ENCODE peak calls at places on chromosome 22, in nine cellular contexts. Q is prostate gland, L is fibroblast of the aortic adventitia, J is adrenal gland, X is pancreas, D is ovary, A is fibroblast of pulmonary artery, C is left ventricle myocardium inferior, R is RWPE2. V is an unnamed sample.

GRCh38 chr22:33221566-33221965 is 163.4 kb upstream of the SYN3 start:
- DNase-seq in Q (no peak), L (peak; percentile 15), J (no peak), X (no peak), D (no peak), A (no peak), C (no peak), R (no peak), V (no peak)

GRCh38 chr22:17891427-17892167 is 117.3 kb upstream of the BID start:
- DNase-seq in Q (peak; percentile 70), L (no peak), J (no peak), X (no peak), D (peak; percentile 37), A (no peak), C (peak; percentile 71), R (no peak), V (peak; percentile 65)

GRCh38 chr22:35538801-35539321 is 1.8 kb upstream of the RASD2 start:
- DNase-seq in Q (no peak), L (no peak), J (peak; percentile 57), X (peak; percentile 40), D (no peak), A (no peak), C (no peak), R (no peak), V (no peak)

GRCh38 chr22:26286091-26286780 is 117.0 kb downstream of the SEZ6L start:
- DNase-seq in Q (no peak), L (no peak), J (no peak), X (no peak), D (no peak), A (no peak), C (no peak), R (no peak), V (no peak)

GRCh38 chr22:27043246-27043645 is 385.9 kb downstream of the MIAT start:
- DNase-seq in Q (no peak), L (no peak), J (no peak), X (no peak), D (no peak), A (no peak), C (no peak), R (no peak), V (no peak)

GRCh38 chr22:35549338-35549737 is 8.7 kb downstream of the RASD2 start:
- DNase-seq in Q (no peak), L (no peak), J (peak; percentile 87), X (no peak), D (peak; percentile 85), A (no peak), C (peak; percentile 68), R (no peak), V (peak; percentile 63)

GRCh38 chr22:32005453-32005852 is 37.6 kb upstream of the SLC5A1 start:
- DNase-seq in Q (no peak), L (peak; percentile 78), J (no peak), X (no peak), D (no peak), A (peak; percentile 31), C (no peak), R (no peak), V (no peak)

GRCh38 chr22:36279219-36279666 is 26.3 kb downstream of the APOL1 start:
- DNase-seq in Q (no peak), L (no peak), J (no peak), X (no peak), D (no peak), A (no peak), C (no peak), R (no peak), V (no peak)

GRCh38 chr22:25488244-25489020 is 76.0 kb upstream of the GRK3 start:
- DNase-seq in Q (peak; percentile 27), L (peak; percentile 80), J (peak; percentile 79), X (peak; percentile 84), D (peak; percentile 79), A (peak; percentile 78), C (peak; percentile 65), R (no peak), V (no peak)

GRCh38 chr22:28903080-28903479 is 19.7 kb downstream of the ZNRF3 start:
- DNase-seq in Q (no peak), L (peak; percentile 35), J (peak; percentile 17), X (no peak), D (peak; percentile 58), A (no peak), C (peak; percentile 29), R (no peak), V (no peak)

GRCh38 chr22:29628982-29629381 is 25.5 kb downstream of the NF2 start:
- DNase-seq in Q (no peak), L (no peak), J (no peak), X (no peak), D (no peak), A (no peak), C (no peak), R (no peak), V (no peak)

GRCh38 chr22:49515486-49515885 is 312.2 kb downstream of the BRD1 start:
- DNase-seq in Q (no peak), L (no peak), J (no peak), X (no peak), D (no peak), A (no peak), C (no peak), R (no peak), V (no peak)
- TF ChIP-seq CTCF in Q (no peak), L (no peak), J (no peak), X (no peak), D (no peak), A (no peak), C (no peak), R (no peak), V (no peak)

GRCh38 chr22:49017769-49018330 is 809.8 kb downstream of the BRD1 start:
- DNase-seq in Q (no peak), L (no peak), J (no peak), X (no peak), D (peak; percentile 29), A (no peak), C (no peak), R (no peak), V (no peak)
- H3K4me3 ChIP-seq in Q (no peak overlapping the region), L (no peak overlapping the region), J (no peak overlapping the region), X (no peak overlapping the region), D (no peak overlapping the region), A (no peak overlapping the region), C (no peak overlapping the region), R (no peak overlapping the region), V (no peak overlapping the region)

DNA sequence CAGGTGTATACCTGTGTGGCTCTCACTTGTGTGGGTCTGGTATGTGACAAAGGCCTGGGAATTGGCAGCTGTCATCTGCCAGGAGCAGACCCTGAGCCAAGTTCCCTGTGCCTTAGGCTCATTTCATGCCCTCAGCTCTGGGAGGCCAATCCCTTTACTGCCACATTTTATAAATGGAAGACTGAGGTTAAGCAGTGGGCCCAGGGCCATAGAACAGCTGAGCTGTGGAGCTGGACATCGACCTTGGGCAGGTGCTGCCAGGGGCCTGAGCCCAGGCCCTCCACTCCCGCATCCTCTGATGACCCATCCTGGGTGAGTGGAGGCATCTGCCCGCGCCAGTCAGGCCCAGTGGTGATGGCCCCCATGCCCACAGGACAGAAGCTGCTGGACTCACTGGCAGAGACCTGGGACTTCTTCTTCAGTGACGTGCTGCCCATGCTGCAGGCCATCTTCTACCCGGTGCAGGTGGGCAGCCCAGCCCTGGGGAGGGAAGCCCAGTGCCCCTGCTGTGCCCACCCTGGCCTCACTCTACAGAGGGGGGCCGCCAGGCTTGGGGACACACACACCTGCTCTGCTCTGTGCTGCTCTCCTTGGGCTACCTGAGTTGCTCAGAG is 20.9 kb upstream of the ARHGAP8 start:
- DNase-seq in Q (no peak), L (no peak), J (no peak), X (no peak), D (no peak), A (no peak), C (no peak), R (no peak), V (no peak)
- TF ChIP-seq CTCF in Q (no peak), L (no peak), J (no peak), X (no peak), D (no peak), A (no peak), C (no peak), R (no peak), V (no peak)

GRCh38 chr22:42608481-42609361 is 6.0 kb downstream of the POLDIP3 start:
- DNase-seq in Q (no peak), L (peak; percentile 53), J (no peak), X (no peak), D (no peak), A (peak; percentile 64), C (no peak), R (no peak), V (peak; percentile 70)

GRCh38 chr22:42610211-42610610 is 4.5 kb downstream of the POLDIP3 start:
- DNase-seq in Q (no peak), L (no peak), J (no peak), X (no peak), D (peak; percentile 69), A (peak; percentile 53), C (no peak), R (no peak), V (no peak)

GRCh38 chr22:42612336-42612735 is 2.3 kb downstream of the POLDIP3 start:
- DNase-seq in Q (no peak), L (no peak), J (no peak), X (no peak), D (no peak), A (no peak), C (no peak), R (no peak), V (no peak)

GRCh38 chr22:42613869-42614268 is 814 bp downstream of the POLDIP3 start:
- DNase-seq in Q (no peak), L (no peak), J (no peak), X (no peak), D (no peak), A (no peak), C (no peak), R (no peak), V (no peak)

GRCh38 chr22:42611076-42611475 is 3.6 kb downstream of the POLDIP3 start:
- DNase-seq in Q (no peak), L (no peak), J (no peak), X (no peak), D (no peak), A (peak; percentile 28), C (no peak), R (no peak), V (no peak)
- H3K4me3 ChIP-seq in Q (no peak overlapping the region), L (no peak overlapping the region), J (no peak overlapping the region), X (no peak overlapping the region), D (no peak overlapping the region), A (no peak overlapping the region), C (no peak overlapping the region), R (no peak overlapping the region), V (no peak overlapping the region)

DNA sequence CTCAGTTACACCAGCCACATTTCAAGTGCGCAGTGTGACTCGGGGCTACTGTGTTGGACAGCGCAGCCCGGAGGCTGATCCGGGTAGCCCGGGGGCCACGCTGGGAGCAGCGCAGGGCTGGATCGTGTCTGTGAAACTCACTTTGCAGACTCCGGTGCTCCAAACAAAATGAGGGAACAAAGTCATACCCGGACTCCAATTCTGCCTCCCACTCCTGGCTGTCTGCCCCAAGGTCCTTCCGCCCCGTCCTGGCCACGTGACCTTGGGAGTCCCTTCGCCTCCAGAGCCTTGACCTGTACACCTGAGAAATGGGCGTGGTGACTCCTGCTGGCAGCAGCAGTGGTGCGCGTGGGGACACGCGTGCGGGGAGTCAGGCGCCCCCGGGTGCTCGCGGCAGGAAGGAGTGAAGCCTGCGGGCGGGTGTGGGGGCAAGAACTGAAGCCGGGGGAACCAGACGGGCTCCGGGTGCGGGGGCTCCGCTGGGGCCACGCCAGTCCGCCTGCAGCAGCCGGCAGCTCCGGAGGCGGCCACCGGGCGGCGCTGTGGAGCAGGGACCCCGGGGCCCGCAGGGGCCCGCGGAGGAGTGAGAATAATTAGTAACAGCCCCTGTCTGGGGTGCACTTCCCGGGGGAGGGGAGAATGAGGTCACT is 42.4 kb downstream of the KCNJ4 start:
- DNase-seq in Q (no peak), L (no peak), J (peak; percentile 27), X (peak; percentile 59), D (peak; percentile 64), A (no peak), C (no peak), R (peak; percentile 41), V (no peak)
- TF ChIP-seq CTCF in Q (peak; percentile 51), L (peak; percentile 60), J (peak; percentile 32), X (peak; percentile 64), D (peak; percentile 49), A (peak; percentile 34), C (peak; percentile 84), R (peak; percentile 55), V (peak; percentile 87)

GRCh38 chr22:22556995-22557925 is 1.8 kb downstream of the PRAME start:
- DNase-seq in Q (no peak), L (no peak), J (no peak), X (no peak), D (no peak), A (no peak), C (no peak), R (no peak), V (no peak)
- H3K4me3 ChIP-seq in Q (no peak overlapping the region), L (no peak overlapping the region), J (no peak overlapping the region), X (no peak overlapping the region), D (no peak overlapping the region), A (no peak overlapping the region), C (no peak overlapping the region), R (no peak overlapping the region), V (no peak overlapping the region)